ENCODE peak calls at places on chromosomes 12 and 14, in six cellular contexts. One of them, this sample, is unnamed.

GRCh38 chr12:108430245-108430644 is 84.8 kb upstream of the FICD start:
- DNase-seq in HCT116: no peak
- DNase-seq in psoas muscle: no peak
- DNase-seq in pancreas: no peak
- DNase-seq in CD14-positive monocyte: no peak
- DNase-seq in A549: no peak
- DNase-seq in this sample: no peak

GRCh38 chr14:76872796-76873432 is 46.7 kb downstream of the LRRC74A start:
- DNase-seq in HCT116: no peak
- DNase-seq in psoas muscle: peak; percentile 76
- DNase-seq in pancreas: peak; percentile 58
- DNase-seq in CD14-positive monocyte: peak; percentile 59
- DNase-seq in A549: peak; percentile 56
- DNase-seq in this sample: peak; percentile 78

GRCh38 chr12:29552324-29552927 is 54.9 kb upstream of the OVCH1 start:
- DNase-seq in HCT116: peak; percentile 22
- DNase-seq in psoas muscle: peak; percentile 79
- DNase-seq in pancreas: peak; percentile 59
- DNase-seq in CD14-positive monocyte: peak; percentile 57
- DNase-seq in A549: peak; percentile 43
- DNase-seq in this sample: peak; percentile 68

GRCh38 chr14:54778618-54779017 is 124.0 kb downstream of the GCH1 start:
- DNase-seq in HCT116: no peak
- DNase-seq in psoas muscle: no peak
- DNase-seq in pancreas: no peak
- DNase-seq in CD14-positive monocyte: no peak
- DNase-seq in A549: no peak
- DNase-seq in this sample: no peak

GRCh38 chr12:110367209-110367864 is 36.2 kb downstream of the ANAPC7 start:
- DNase-seq in HCT116: no peak
- DNase-seq in psoas muscle: no peak
- DNase-seq in pancreas: no peak
- DNase-seq in CD14-positive monocyte: no peak
- DNase-seq in A549: no peak
- DNase-seq in this sample: no peak

GRCh38 chr12:120466560-120467315 is 2.8 kb downstream of the SRSF9 start:
- DNase-seq in HCT116: peak; percentile 34
- DNase-seq in psoas muscle: no peak
- DNase-seq in pancreas: peak; percentile 51
- DNase-seq in CD14-positive monocyte: no peak
- DNase-seq in A549: peak; percentile 64
- DNase-seq in this sample: no peak

GRCh38 chr12:101581190-101581589 is 13.6 kb upstream of the MYBPC1 start:
- DNase-seq in HCT116: no peak
- DNase-seq in psoas muscle: no peak
- DNase-seq in pancreas: no peak
- DNase-seq in CD14-positive monocyte: no peak
- DNase-seq in A549: no peak
- DNase-seq in this sample: no peak

GRCh38 chr12:31756977-31757420 is 28.2 kb upstream of the AMN1 start:
- DNase-seq in HCT116: peak; percentile 52
- DNase-seq in psoas muscle: no peak
- DNase-seq in pancreas: no peak
- DNase-seq in CD14-positive monocyte: peak; percentile 67
- DNase-seq in A549: peak; percentile 76
- DNase-seq in this sample: no peak

GRCh38 chr12:58959639-58960300 is 39.5 kb upstream of the LRIG3 start:
- DNase-seq in HCT116: no peak
- DNase-seq in psoas muscle: no peak
- DNase-seq in pancreas: no peak
- DNase-seq in CD14-positive monocyte: no peak
- DNase-seq in A549: no peak
- DNase-seq in this sample: no peak

GRCh38 chr12:26854028-26854387 is 21.0 kb upstream of the ITPR2 start:
- DNase-seq in HCT116: no peak
- DNase-seq in psoas muscle: no peak
- DNase-seq in pancreas: no peak
- DNase-seq in CD14-positive monocyte: no peak
- DNase-seq in A549: no peak
- DNase-seq in this sample: no peak
- TF ChIP-seq CTCF in HCT116: no peak
- TF ChIP-seq CTCF in psoas muscle: no peak
- TF ChIP-seq CTCF in pancreas: no peak
- TF ChIP-seq CTCF in CD14-positive monocyte: peak; percentile 43
- TF ChIP-seq CTCF in A549: no peak
- TF ChIP-seq CTCF in this sample: no peak

GRCh38 chr12:52561880-52562449 is 9.0 kb upstream of the KRT71 start:
- DNase-seq in HCT116: peak; percentile 22
- DNase-seq in psoas muscle: no peak
- DNase-seq in pancreas: no peak
- DNase-seq in CD14-positive monocyte: no peak
- DNase-seq in A549: peak; percentile 41
- DNase-seq in this sample: no peak
- TF ChIP-seq CTCF in HCT116: peak; percentile 66
- TF ChIP-seq CTCF in psoas muscle: no peak
- TF ChIP-seq CTCF in pancreas: no peak
- TF ChIP-seq CTCF in CD14-positive monocyte: peak; percentile 41
- TF ChIP-seq CTCF in A549: peak; percentile 25
- TF ChIP-seq CTCF in this sample: no peak

GRCh38 chr14:50955373-50956043 is 11.2 kb upstream of the PYGL start:
- DNase-seq in HCT116: peak; percentile 95
- DNase-seq in psoas muscle: peak; percentile 80
- DNase-seq in pancreas: no peak
- DNase-seq in CD14-positive monocyte: peak; percentile 90
- DNase-seq in A549: peak; percentile 98
- DNase-seq in this sample: peak; percentile 71
- TF ChIP-seq CTCF in HCT116: peak; percentile 27
- TF ChIP-seq CTCF in psoas muscle: peak; percentile 9
- TF ChIP-seq CTCF in pancreas: no peak
- TF ChIP-seq CTCF in CD14-positive monocyte: peak; percentile 52
- TF ChIP-seq CTCF in A549: peak; percentile 52
- TF ChIP-seq CTCF in this sample: no peak

GRCh38 chr12:47818007-47818376 is 1.7 kb downstream of the HDAC7 start:
- DNase-seq in HCT116: no peak
- DNase-seq in psoas muscle: no peak
- DNase-seq in pancreas: no peak
- DNase-seq in CD14-positive monocyte: no peak
- DNase-seq in A549: no peak
- DNase-seq in this sample: no peak

GRCh38 chr12:47816646-47817271 is 2.9 kb downstream of the HDAC7 start:
- DNase-seq in HCT116: no peak
- DNase-seq in psoas muscle: peak; percentile 48
- DNase-seq in pancreas: no peak
- DNase-seq in CD14-positive monocyte: no peak
- DNase-seq in A549: no peak
- DNase-seq in this sample: no peak

GRCh38 chr12:47818382-47818700 is 1.4 kb downstream of the HDAC7 start:
- DNase-seq in HCT116: no peak
- DNase-seq in psoas muscle: no peak
- DNase-seq in pancreas: no peak
- DNase-seq in CD14-positive monocyte: no peak
- DNase-seq in A549: no peak
- DNase-seq in this sample: no peak

GRCh38 chr12:47818701-47819543 is 781 bp downstream of the HDAC7 start:
- DNase-seq in HCT116: no peak
- DNase-seq in psoas muscle: peak; percentile 87
- DNase-seq in pancreas: peak; percentile 67
- DNase-seq in CD14-positive monocyte: no peak
- DNase-seq in A549: peak; percentile 65
- DNase-seq in this sample: no peak

GRCh38 chr12:47817272-47818006 is 2.3 kb downstream of the HDAC7 start:
- DNase-seq in HCT116: no peak
- DNase-seq in psoas muscle: peak; percentile 43
- DNase-seq in pancreas: no peak
- DNase-seq in CD14-positive monocyte: no peak
- DNase-seq in A549: no peak
- DNase-seq in this sample: no peak
- TF ChIP-seq CTCF in HCT116: no peak
- TF ChIP-seq CTCF in psoas muscle: no peak
- TF ChIP-seq CTCF in pancreas: no peak
- TF ChIP-seq CTCF in CD14-positive monocyte: no peak
- TF ChIP-seq CTCF in A549: peak; percentile 20
- TF ChIP-seq CTCF in this sample: no peak

DNA sequence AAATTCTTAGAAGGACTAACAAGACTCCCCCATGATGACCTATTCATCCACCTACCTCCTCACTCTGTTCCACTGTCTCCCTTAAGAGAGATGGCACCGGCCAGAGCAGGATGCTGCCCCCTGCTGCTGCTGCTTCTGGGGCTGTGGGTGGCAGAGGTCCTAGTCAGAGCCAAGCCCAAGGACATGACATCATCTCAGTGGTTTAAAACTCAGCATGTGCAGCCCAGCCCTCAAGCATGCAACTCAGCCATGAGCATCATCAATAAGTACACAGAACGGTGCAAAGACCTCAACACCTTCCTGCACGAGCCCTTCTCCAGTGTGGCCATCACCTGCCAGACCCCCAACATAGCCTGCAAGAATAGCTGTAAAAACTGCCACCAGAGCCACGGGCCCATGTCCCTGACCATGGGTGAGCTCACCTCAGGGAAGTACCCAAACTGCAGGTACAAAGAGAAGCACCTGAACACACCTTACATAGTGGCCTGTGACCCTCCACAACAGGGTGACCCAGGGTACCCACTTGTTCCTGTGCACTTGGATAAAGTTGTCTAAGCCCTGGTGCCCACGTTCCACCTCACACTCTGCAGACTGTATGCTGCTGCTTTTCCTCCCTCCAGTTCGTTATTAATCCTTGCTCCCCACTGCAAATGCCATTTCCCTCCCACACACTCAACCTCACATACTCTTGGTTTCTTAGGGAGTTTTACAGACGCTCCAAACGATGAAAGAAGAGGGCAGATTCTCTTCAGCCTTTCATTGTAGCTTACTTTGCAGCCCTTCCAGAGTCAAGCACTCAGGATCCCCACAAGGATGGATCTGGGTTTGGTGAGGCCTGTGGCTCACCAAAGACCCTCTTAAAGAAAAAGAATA is at the start of gene RNASE8:
- DNase-seq in HCT116: no peak
- DNase-seq in psoas muscle: no peak
- DNase-seq in pancreas: no peak
- DNase-seq in CD14-positive monocyte: no peak
- DNase-seq in A549: no peak
- DNase-seq in this sample: no peak
- TF ChIP-seq CTCF in HCT116: no peak
- TF ChIP-seq CTCF in psoas muscle: no peak
- TF ChIP-seq CTCF in pancreas: no peak
- TF ChIP-seq CTCF in CD14-positive monocyte: no peak
- TF ChIP-seq CTCF in A549: no peak
- TF ChIP-seq CTCF in this sample: no peak

GRCh38 chr12:34625116-34625515 is 602.8 kb downstream of the ALG10 start:
- DNase-seq in HCT116: peak; percentile 7
- DNase-seq in psoas muscle: no peak
- DNase-seq in pancreas: no peak
- DNase-seq in CD14-positive monocyte: no peak
- DNase-seq in A549: peak; percentile 42
- DNase-seq in this sample: no peak
- TF ChIP-seq CTCF in HCT116: no peak
- TF ChIP-seq CTCF in psoas muscle: no peak
- TF ChIP-seq CTCF in pancreas: no peak
- TF ChIP-seq CTCF in CD14-positive monocyte: peak; percentile 24
- TF ChIP-seq CTCF in A549: peak; percentile 53
- TF ChIP-seq CTCF in this sample: peak; percentile 38

GRCh38 chr14:59277659-59278058 is 89.2 kb downstream of the DAAM1 start:
- DNase-seq in HCT116: no peak
- DNase-seq in psoas muscle: no peak
- DNase-seq in pancreas: no peak
- DNase-seq in CD14-positive monocyte: no peak
- DNase-seq in A549: no peak
- DNase-seq in this sample: no peak
- TF ChIP-seq CTCF in HCT116: no peak
- TF ChIP-seq CTCF in psoas muscle: no peak
- TF ChIP-seq CTCF in pancreas: no peak
- TF ChIP-seq CTCF in CD14-positive monocyte: no peak
- TF ChIP-seq CTCF in A549: no peak
- TF ChIP-seq CTCF in this sample: no peak

DNA sequence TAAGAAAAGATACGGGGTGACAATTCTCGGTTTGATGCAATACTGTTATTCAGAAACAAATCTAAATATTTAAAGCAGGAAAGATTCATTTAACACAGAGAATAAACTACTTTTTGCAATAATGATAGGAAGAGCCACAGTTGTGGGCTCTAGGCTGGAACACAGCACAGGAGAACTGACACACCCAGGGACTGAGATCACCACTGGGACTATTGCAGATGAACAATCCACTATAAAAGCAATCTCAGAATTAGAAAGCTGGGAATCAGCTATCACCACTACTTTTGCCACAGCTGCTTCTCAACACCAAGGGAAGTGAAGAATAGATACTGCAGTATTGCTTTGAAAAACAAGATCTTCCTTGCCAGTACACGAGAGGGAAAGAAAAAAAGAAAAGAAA is 4.1 kb upstream of the PIK3C2G start:
- DNase-seq in HCT116: no peak
- DNase-seq in psoas muscle: no peak
- DNase-seq in pancreas: no peak
- DNase-seq in CD14-positive monocyte: no peak
- DNase-seq in A549: no peak
- DNase-seq in this sample: no peak
- TF ChIP-seq CTCF in HCT116: no peak
- TF ChIP-seq CTCF in psoas muscle: no peak
- TF ChIP-seq CTCF in pancreas: no peak
- TF ChIP-seq CTCF in CD14-positive monocyte: no peak
- TF ChIP-seq CTCF in A549: no peak
- TF ChIP-seq CTCF in this sample: no peak